ENCODE peak calls at places on chromosomes 3 and 15, in seven cellular contexts. One of them, this sample, is unnamed.

GRCh38 chr3:128290484-128290883 is 137.2 kb downstream of the EEFSEC start:
- DNase-seq in transverse colon: no peak
- DNase-seq in choroid plexus epithelial cell: no peak
- DNase-seq in tibial nerve: no peak
- DNase-seq in cardiac fibroblast: no peak
- DNase-seq in Peyer's patch: no peak
- DNase-seq in cardiac muscle cell: no peak
- DNase-seq in this sample: no peak

GRCh38 chr15:66730168-66731014 is 28.4 kb downstream of the SMAD6 start:
- DNase-seq in transverse colon: no peak
- DNase-seq in Peyer's patch: no peak
- DNase-seq in cardiac fibroblast: peak
- DNase-seq in choroid plexus epithelial cell: no peak
- DNase-seq in cardiac muscle cell: no peak
- DNase-seq in tibial nerve: no peak
- DNase-seq in this sample: peak

GRCh38 chr15:76799760-76800159 is 105.4 kb downstream of the SCAPER start:
- DNase-seq in Peyer's patch: no peak
- DNase-seq in choroid plexus epithelial cell: peak
- DNase-seq in tibial nerve: no peak
- DNase-seq in transverse colon: no peak
- DNase-seq in cardiac muscle cell: peak
- DNase-seq in cardiac fibroblast: peak
- DNase-seq in this sample: peak

GRCh38 chr3:14555835-14556234 is 15.7 kb upstream of the GRIP2 start:
- DNase-seq in tibial nerve: no peak
- DNase-seq in transverse colon: peak
- DNase-seq in cardiac fibroblast: no peak
- DNase-seq in choroid plexus epithelial cell: no peak
- DNase-seq in cardiac muscle cell: no peak
- DNase-seq in Peyer's patch: no peak
- DNase-seq in this sample: no peak

GRCh38 chr15:99177679-99178078 is 71.7 kb downstream of the TTC23 start:
- DNase-seq in choroid plexus epithelial cell: no peak
- DNase-seq in cardiac fibroblast: no peak
- DNase-seq in Peyer's patch: no peak
- DNase-seq in cardiac muscle cell: no peak
- DNase-seq in tibial nerve: no peak
- DNase-seq in transverse colon: no peak
- DNase-seq in this sample: no peak

GRCh38 chr3:175704366-175705041 is 845.4 kb downstream of the NAALADL2 start:
- DNase-seq in cardiac muscle cell: no peak
- DNase-seq in Peyer's patch: no peak
- DNase-seq in cardiac fibroblast: no peak
- DNase-seq in choroid plexus epithelial cell: no peak
- DNase-seq in transverse colon: no peak
- DNase-seq in tibial nerve: no peak
- DNase-seq in this sample: no peak

GRCh38 chr3:197519801-197520211 is 36.0 kb downstream of the BDH1 start:
- DNase-seq in choroid plexus epithelial cell: no peak
- DNase-seq in Peyer's patch: no peak
- DNase-seq in cardiac fibroblast: no peak
- DNase-seq in transverse colon: no peak
- DNase-seq in tibial nerve: no peak
- DNase-seq in cardiac muscle cell: no peak
- DNase-seq in this sample: no peak

GRCh38 chr3:158725348-158725966 is 6.8 kb downstream of the RARRES1 start:
- DNase-seq in transverse colon: peak
- DNase-seq in choroid plexus epithelial cell: peak
- DNase-seq in Peyer's patch: no peak
- DNase-seq in tibial nerve: peak
- DNase-seq in cardiac muscle cell: peak
- DNase-seq in cardiac fibroblast: peak
- DNase-seq in this sample: peak

GRCh38 chr15:36529296-36530011 is 50.0 kb upstream of the CDIN1 start:
- DNase-seq in Peyer's patch: no peak
- DNase-seq in cardiac fibroblast: no peak
- DNase-seq in choroid plexus epithelial cell: no peak
- DNase-seq in transverse colon: no peak
- DNase-seq in cardiac muscle cell: no peak
- DNase-seq in tibial nerve: no peak
- DNase-seq in this sample: no peak

GRCh38 chr3:30733681-30734080 is 127.3 kb downstream of the TGFBR2 start:
- DNase-seq in cardiac fibroblast: no peak
- DNase-seq in choroid plexus epithelial cell: no peak
- DNase-seq in Peyer's patch: no peak
- DNase-seq in transverse colon: no peak
- DNase-seq in tibial nerve: no peak
- DNase-seq in cardiac muscle cell: no peak
- DNase-seq in this sample: no peak

GRCh38 chr3:127738192-127738840 is 65.6 kb downstream of the ABTB1 start:
- DNase-seq in choroid plexus epithelial cell: peak
- DNase-seq in transverse colon: peak
- DNase-seq in cardiac fibroblast: peak
- DNase-seq in tibial nerve: no peak
- DNase-seq in Peyer's patch: no peak
- DNase-seq in cardiac muscle cell: peak
- DNase-seq in this sample: peak

GRCh38 chr3:36866358-36866757 is 78.5 kb downstream of the TRANK1 start:
- DNase-seq in transverse colon: no peak
- DNase-seq in tibial nerve: no peak
- DNase-seq in Peyer's patch: no peak
- DNase-seq in cardiac fibroblast: peak
- DNase-seq in cardiac muscle cell: no peak
- DNase-seq in choroid plexus epithelial cell: peak
- DNase-seq in this sample: no peak

GRCh38 chr3:117885046-117885445 is 1149.6 kb downstream of the IGSF11 start:
- DNase-seq in tibial nerve: no peak
- DNase-seq in choroid plexus epithelial cell: peak
- DNase-seq in Peyer's patch: no peak
- DNase-seq in cardiac muscle cell: no peak
- DNase-seq in cardiac fibroblast: peak
- DNase-seq in transverse colon: no peak
- DNase-seq in this sample: peak

GRCh38 chr3:146067048-146067447 is 93.9 kb downstream of the PLOD2 start:
- DNase-seq in cardiac muscle cell: peak
- DNase-seq in tibial nerve: no peak
- DNase-seq in cardiac fibroblast: peak
- DNase-seq in transverse colon: no peak
- DNase-seq in Peyer's patch: no peak
- DNase-seq in choroid plexus epithelial cell: peak
- DNase-seq in this sample: peak

GRCh38 chr3:46948830-46949671 is 27.5 kb downstream of the CCDC12 start:
- DNase-seq in choroid plexus epithelial cell: no peak
- DNase-seq in tibial nerve: no peak
- DNase-seq in transverse colon: peak
- DNase-seq in Peyer's patch: peak
- DNase-seq in cardiac muscle cell: no peak
- DNase-seq in cardiac fibroblast: no peak
- DNase-seq in this sample: no peak

GRCh38 chr3:159455741-159456181 is 532.9 kb upstream of the IL12A start:
- DNase-seq in cardiac fibroblast: peak
- DNase-seq in cardiac muscle cell: no peak
- DNase-seq in choroid plexus epithelial cell: no peak
- DNase-seq in tibial nerve: no peak
- DNase-seq in transverse colon: no peak
- DNase-seq in Peyer's patch: no peak
- DNase-seq in this sample: no peak

DNA sequence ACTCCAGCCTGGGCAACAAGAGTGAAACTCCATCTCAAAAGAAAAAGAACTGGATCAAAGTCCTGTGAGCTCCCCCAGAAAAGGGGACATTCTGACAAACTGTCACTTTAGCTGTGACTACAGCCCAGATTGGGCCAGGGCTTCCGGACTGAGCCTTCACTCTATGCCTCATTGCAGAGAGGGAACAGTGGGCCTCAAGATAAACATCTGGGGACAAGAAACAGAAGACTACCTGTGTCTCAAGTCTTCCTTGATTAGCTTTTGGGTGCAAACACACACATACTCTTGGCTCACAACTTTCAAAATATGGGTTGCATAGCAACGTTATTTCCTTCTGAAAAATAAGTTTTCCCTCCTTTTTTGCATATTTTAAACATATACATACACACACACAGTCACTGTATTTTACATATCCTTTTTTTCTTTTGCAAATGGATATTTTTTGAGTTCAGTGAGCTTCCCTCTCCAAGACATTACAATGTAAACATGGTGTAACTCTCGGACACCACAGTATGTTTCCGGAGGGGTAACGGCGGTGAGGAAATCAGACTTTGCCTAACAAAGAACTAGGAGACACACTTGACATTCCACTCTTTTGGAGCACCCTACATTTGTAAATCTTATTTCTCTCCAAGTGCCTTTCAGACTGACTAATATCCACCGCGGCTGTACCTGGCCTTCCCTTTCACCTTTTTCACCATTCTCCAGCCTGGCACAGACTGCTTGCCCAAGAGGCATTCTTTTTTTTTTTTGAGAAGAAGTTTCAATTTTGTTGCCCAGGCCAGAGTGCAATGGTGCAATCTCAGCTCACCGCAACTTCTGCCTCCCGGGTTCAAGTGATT is 3.5 kb downstream of the TKT start:
- DNase-seq in tibial nerve: no peak
- DNase-seq in choroid plexus epithelial cell: peak
- DNase-seq in Peyer's patch: peak
- DNase-seq in cardiac fibroblast: peak
- DNase-seq in transverse colon: no peak
- DNase-seq in cardiac muscle cell: peak
- DNase-seq in this sample: peak
- H3K4me3 ChIP-seq in tibial nerve: no peak
- H3K4me3 ChIP-seq in choroid plexus epithelial cell: peak
- H3K4me3 ChIP-seq in Peyer's patch: no peak
- H3K4me3 ChIP-seq in cardiac fibroblast: peak
- H3K4me3 ChIP-seq in transverse colon: no peak
- H3K4me3 ChIP-seq in cardiac muscle cell: no peak
- H3K4me3 ChIP-seq in this sample: peak

GRCh38 chr3:188362405-188362831 is 208.5 kb downstream of the LPP start:
- DNase-seq in cardiac muscle cell: peak
- DNase-seq in Peyer's patch: no peak
- DNase-seq in cardiac fibroblast: peak
- DNase-seq in choroid plexus epithelial cell: peak
- DNase-seq in tibial nerve: no peak
- DNase-seq in transverse colon: no peak
- DNase-seq in this sample: peak
- TF ChIP-seq CTCF in cardiac muscle cell: peak
- TF ChIP-seq CTCF in Peyer's patch: no peak
- TF ChIP-seq CTCF in cardiac fibroblast: peak
- TF ChIP-seq CTCF in choroid plexus epithelial cell: peak
- TF ChIP-seq CTCF in tibial nerve: no peak
- TF ChIP-seq CTCF in transverse colon: no peak
- TF ChIP-seq CTCF in this sample: peak

DNA sequence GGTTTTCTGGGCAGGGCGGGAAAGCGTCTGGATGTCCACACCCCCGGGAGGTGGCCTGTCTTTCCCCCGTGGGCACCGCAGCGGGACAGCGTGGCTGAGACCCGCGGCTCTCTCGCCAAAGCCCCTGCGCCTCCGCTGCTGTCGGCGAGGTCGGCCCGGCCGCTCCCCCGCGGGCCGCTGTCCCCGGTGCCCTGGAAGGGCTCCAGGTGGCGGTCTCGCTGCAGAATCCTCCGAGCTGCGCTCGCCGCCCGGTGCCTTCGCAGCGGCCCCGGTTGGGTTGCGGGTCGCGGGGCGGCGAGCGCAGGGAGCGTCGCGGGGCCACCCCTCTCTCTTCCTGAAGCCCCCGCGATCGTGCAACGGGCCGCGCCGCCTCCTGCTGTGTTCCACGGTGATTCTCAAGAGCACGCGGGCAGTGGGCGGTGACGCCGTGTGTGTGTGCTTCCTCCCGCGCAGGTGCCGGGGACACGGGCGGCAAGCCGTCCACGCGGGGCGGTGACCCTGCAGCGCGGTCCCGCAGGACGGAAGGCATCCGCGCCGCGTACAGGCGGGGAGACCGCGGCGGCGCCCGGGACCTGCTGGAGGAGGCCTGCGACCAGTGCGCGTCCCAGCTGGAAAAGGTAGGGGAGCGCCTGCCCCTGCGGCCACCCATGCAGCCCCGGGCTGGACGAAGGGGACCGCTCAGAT is 54.3 kb downstream of the LRRK1 start:
- DNase-seq in cardiac fibroblast: no peak
- DNase-seq in cardiac muscle cell: peak
- DNase-seq in tibial nerve: no peak
- DNase-seq in Peyer's patch: no peak
- DNase-seq in transverse colon: no peak
- DNase-seq in choroid plexus epithelial cell: no peak
- DNase-seq in this sample: no peak
- H3K4me3 ChIP-seq in cardiac fibroblast: no peak
- H3K4me3 ChIP-seq in cardiac muscle cell: peak
- H3K4me3 ChIP-seq in tibial nerve: peak
- H3K4me3 ChIP-seq in Peyer's patch: peak
- H3K4me3 ChIP-seq in transverse colon: peak
- H3K4me3 ChIP-seq in choroid plexus epithelial cell: peak
- H3K4me3 ChIP-seq in this sample: peak

GRCh38 chr3:169615833-169616232 is 47.7 kb downstream of the MECOM start:
- DNase-seq in Peyer's patch: no peak
- DNase-seq in cardiac fibroblast: no peak
- DNase-seq in cardiac muscle cell: no peak
- DNase-seq in tibial nerve: no peak
- DNase-seq in choroid plexus epithelial cell: no peak
- DNase-seq in transverse colon: no peak
- DNase-seq in this sample: no peak

GRCh38 chr3:169623971-169624370 is 39.5 kb downstream of the MECOM start:
- DNase-seq in Peyer's patch: no peak
- DNase-seq in cardiac muscle cell: no peak
- DNase-seq in cardiac fibroblast: no peak
- DNase-seq in tibial nerve: no peak
- DNase-seq in transverse colon: no peak
- DNase-seq in choroid plexus epithelial cell: no peak
- DNase-seq in this sample: no peak

GRCh38 chr3:169624533-169624972 is 39.0 kb downstream of the MECOM start:
- DNase-seq in cardiac fibroblast: peak
- DNase-seq in choroid plexus epithelial cell: no peak
- DNase-seq in transverse colon: no peak
- DNase-seq in Peyer's patch: no peak
- DNase-seq in cardiac muscle cell: peak
- DNase-seq in tibial nerve: no peak
- DNase-seq in this sample: peak

GRCh38 chr3:169618894-169619792 is 44.4 kb downstream of the MECOM start:
- DNase-seq in choroid plexus epithelial cell: no peak
- DNase-seq in cardiac muscle cell: no peak
- DNase-seq in cardiac fibroblast: no peak
- DNase-seq in tibial nerve: no peak
- DNase-seq in Peyer's patch: no peak
- DNase-seq in transverse colon: peak
- DNase-seq in this sample: no peak

DNA sequence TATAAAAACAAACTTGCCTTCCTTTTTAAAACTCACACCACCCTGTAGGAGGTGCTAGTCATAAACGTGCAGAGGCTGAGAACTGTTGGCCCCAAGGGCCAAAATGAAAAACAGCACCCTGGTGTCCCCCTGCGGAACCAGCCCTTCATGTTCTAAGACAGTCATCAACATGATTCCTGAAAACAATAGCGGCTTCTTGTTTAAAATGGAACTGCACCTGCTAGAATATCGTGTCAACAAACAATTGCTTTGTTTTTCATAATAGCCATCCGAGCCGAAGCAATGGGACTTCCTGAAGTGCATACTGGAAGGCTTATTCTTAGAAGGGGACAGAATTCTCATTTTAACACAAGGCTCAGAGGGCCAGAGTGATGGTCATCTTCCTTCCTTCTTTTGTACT is 43.7 kb downstream of the MECOM start:
- DNase-seq in Peyer's patch: no peak
- DNase-seq in cardiac muscle cell: no peak
- DNase-seq in transverse colon: no peak
- DNase-seq in choroid plexus epithelial cell: no peak
- DNase-seq in tibial nerve: no peak
- DNase-seq in cardiac fibroblast: no peak
- DNase-seq in this sample: no peak
- TF ChIP-seq CTCF in Peyer's patch: no peak
- TF ChIP-seq CTCF in cardiac muscle cell: no peak
- TF ChIP-seq CTCF in transverse colon: no peak
- TF ChIP-seq CTCF in choroid plexus epithelial cell: no peak
- TF ChIP-seq CTCF in tibial nerve: no peak
- TF ChIP-seq CTCF in cardiac fibroblast: no peak
- TF ChIP-seq CTCF in this sample: no peak

This sample was measured in fibroblast of pulmonary artery.